ENCODE peak calls at places on chromosomes 7 and 10, in five cellular contexts. G is cardiac fibroblast; W is stimulated activated CD4-positive, alpha-beta T cell treated with anti-CD3 and anti-CD28 coated beads, Interleukin-1b, Interleukin-23, amount 100 ng/mL, for 48 hours; V is heart left ventricle; T is ureter. C is an unnamed sample.

GRCh38 chr7:35748348-35748747 is 52.5 kb upstream of the SEPTIN7 start:
- DNase-seq in G (no peak), W (no peak), V (no peak), T (no peak), C (no peak)

GRCh38 chr10:120729508-120729907 is 121.7 kb upstream of the WDR11 start:
- DNase-seq in G (no peak), W (no peak), V (no peak), T (no peak), C (no peak)

GRCh38 chr7:37346761-37347160 is 101.9 kb downstream of the ELMO1 start:
- DNase-seq in G (no peak), W (no peak), V (no peak), T (no peak), C (no peak)

GRCh38 chr10:29634105-29634504 is 666 bp downstream of the SVIL start:
- DNase-seq in G (no peak), W (no peak), V (no peak), T (no peak), C (no peak)

GRCh38 chr10:70462349-70462984 is 16.1 kb upstream of the PALD1 start:
- DNase-seq in G (peak; percentile 18), W (no peak), V (peak; percentile 89), T (peak; percentile 70), C (no peak)

GRCh38 chr7:128701062-128701785 is 29.1 kb downstream of the GARIN1A start:
- DNase-seq in G (no peak), W (no peak), V (no peak), T (no peak), C (no peak)

GRCh38 chr7:40915061-40915460 is 780.3 kb downstream of the SUGCT start:
- DNase-seq in G (peak; percentile 13), W (no peak), V (no peak), T (no peak), C (no peak)

GRCh38 chr7:121447191-121447920 is 51.2 kb upstream of the FAM3C start:
- DNase-seq in G (no peak), W (no peak), V (peak; percentile 50), T (no peak), C (no peak)

GRCh38 chr10:33115720-33116119 is 157.7 kb upstream of the ITGB1 start:
- DNase-seq in G (peak; percentile 71), W (no peak), V (no peak), T (no peak), C (no peak)

GRCh38 chr7:92835140-92835850 is 1.1 kb downstream of the CDK6 start:
- DNase-seq in G (peak; percentile 84), W (peak; percentile 53), V (peak; percentile 54), T (peak; percentile 67), C (peak; percentile 54)

GRCh38 chr7:128123291-128124037 is 92.2 kb upstream of the LRRC4 start:
- DNase-seq in G (no peak), W (no peak), V (no peak), T (no peak), C (no peak)

GRCh38 chr7:84921154-84921553 is 265.7 kb downstream of the SEMA3D start:
- DNase-seq in G (no peak), W (no peak), V (no peak), T (no peak), C (no peak)

GRCh38 chr7:101128040-101128834 is 1.3 kb downstream of the SERPINE1 start:
- DNase-seq in G (peak; percentile 71), W (no peak), V (no peak), T (no peak), C (no peak)

GRCh38 chr7:50953303-50953702 is 170.6 kb upstream of the GRB10 start:
- DNase-seq in G (peak; percentile 86), W (no peak), V (peak; percentile 53), T (no peak), C (no peak)

GRCh38 chr7:22561356-22561755 is 61.4 kb upstream of the STEAP1B start:
- DNase-seq in G (peak; percentile 99), W (peak; percentile 14), V (peak; percentile 86), T (peak; percentile 70), C (no peak)

GRCh38 chr10:62935022-62935421 is 118.9 kb upstream of the EGR2 start:
- DNase-seq in G (no peak), W (no peak), V (no peak), T (no peak), C (no peak)

GRCh38 chr10:113494736-113495135 is 58.1 kb upstream of the HABP2 start:
- DNase-seq in G (no peak), W (no peak), V (no peak), T (no peak), C (no peak)

GRCh38 chr10:79402951-79403350 is 42.5 kb downstream of the ZCCHC24 start:
- DNase-seq in G (no peak), W (no peak), V (peak; percentile 21), T (no peak), C (no peak)

GRCh38 chr10:19204239-19204917 is 155.8 kb downstream of the MALRD1 start:
- DNase-seq in G (no peak), W (no peak), V (no peak), T (no peak), C (no peak)

GRCh38 chr7:34552502-34552901 is 105.5 kb upstream of the NPSR1 start:
- DNase-seq in G (no peak), W (no peak), V (no peak), T (no peak), C (no peak)